ENCODE peak calls at places on chromosome 10, in nine cellular contexts. A is neuronal stem cell, T is fibroblast of lung, J is ovary, S is stomach, M is aorta, F is hepatocyte, L is pancreas, W is foreskin keratinocyte. H is an unnamed sample. For H3K27me3, the result is how much of the 10 kb centered on the place peaks cover.

GRCh38 chr10:93064874-93065660 is 4.5 kb downstream of the CYP26C1 start:
- DNase-seq in M (no peak), A (no peak), W (no peak), S (no peak), F (no peak), T (no peak), J (no peak), L (no peak), H (no peak)

GRCh38 chr10:92689663-92690210 is at the start of gene HHEX:
- DNase-seq in M (peak), A (peak), S (peak), J (no peak), T (peak), W (no peak), L (peak), F (peak), H (peak)

GRCh38 chr10:3119796-3120459 is 52.6 kb downstream of the PFKP start:
- DNase-seq in M (peak), T (peak), A (no peak), S (no peak), F (no peak), L (no peak), W (no peak), J (no peak), H (peak)

GRCh38 chr10:103448751-103449150 is 3.4 kb downstream of the CALHM2 start:
- DNase-seq in L (no peak), F (no peak), M (peak), W (peak), J (no peak), A (no peak), S (no peak), T (peak), H (peak)

GRCh38 chr10:107626862-107627261 is 462.4 kb upstream of the SORCS1 start:
- DNase-seq in T (no peak), L (no peak), S (no peak), W (no peak), A (no peak), M (no peak), F (no peak), J (no peak), H (no peak)

GRCh38 chr10:7071421-7071820 is 339.4 kb downstream of the SFMBT2 start:
- DNase-seq in M (no peak), S (no peak), A (no peak), L (no peak), T (no peak), F (no peak), J (no peak), W (no peak), H (no peak)

GRCh38 chr10:102379383-102379782 is 16.1 kb upstream of the NFKB2 start:
- DNase-seq in W (no peak), S (no peak), L (no peak), J (no peak), T (no peak), F (no peak), A (no peak), M (no peak), H (no peak)

GRCh38 chr10:23172846-23173548 is 19.1 kb upstream of the PTF1A start:
- DNase-seq in S (no peak), T (no peak), L (peak), F (no peak), A (no peak), J (no peak), W (no peak), M (no peak), H (no peak)

GRCh38 chr10:114577133-114577532 is 80.9 kb downstream of the ABLIM1 start:
- DNase-seq in J (no peak), W (peak), L (no peak), M (no peak), T (peak), A (no peak), F (no peak), S (no peak), H (peak)

GRCh38 chr10:104580774-104581675 is 60.1 kb upstream of the SORCS3 start:
- DNase-seq in J (peak), M (peak), S (peak), T (peak), A (peak), W (peak), L (peak), F (peak), H (peak)

GRCh38 chr10:88991161-88991899 is 732 bp downstream of the FAS start:
- DNase-seq in F (peak), A (peak), J (peak), S (peak), W (peak), L (peak), M (peak), T (peak), H (peak)

GRCh38 chr10:23001901-23002516 is 74.2 kb downstream of the ARMC3 start:
- DNase-seq in A (no peak), J (no peak), W (no peak), F (no peak), S (no peak), L (no peak), T (no peak), M (no peak), H (no peak)

GRCh38 chr10:72015868-72016267 is 51.7 kb downstream of the CHST3 start:
- DNase-seq in A (no peak), T (no peak), F (no peak), M (no peak), S (no peak), J (no peak), L (no peak), W (no peak), H (no peak)

GRCh38 chr10:89269822-89270483 is 18.4 kb upstream of the LIPA start:
- DNase-seq in J (no peak), F (peak), L (no peak), W (no peak), M (no peak), S (no peak), T (no peak), A (no peak), H (no peak)

GRCh38 chr10:2625094-2625493 is 442.3 kb upstream of the PFKP start:
- DNase-seq in L (no peak), M (no peak), T (no peak), F (no peak), A (no peak), S (no peak), J (no peak), W (no peak), H (no peak)

GRCh38 chr10:91642831-91643692 is 10.2 kb upstream of the PPP1R3C start:
- DNase-seq in F (no peak), M (no peak), A (no peak), W (peak), L (no peak), T (peak), S (no peak), J (no peak), H (peak)

GRCh38 chr10:99676435-99676834 is 17.1 kb downstream of the ENTPD7 start:
- DNase-seq in S (no peak), T (peak), A (no peak), F (no peak), J (no peak), M (no peak), L (no peak), W (no peak), H (no peak)

GRCh38 chr10:13087601-13087985 is 12.4 kb upstream of the OPTN start:
- DNase-seq in T (no peak), L (no peak), J (no peak), M (no peak), W (no peak), F (no peak), S (no peak), A (no peak), H (no peak)

GRCh38 chr10:118914626-118915025 is 114.9 kb upstream of the NANOS1 start:
- DNase-seq in W (no peak), T (no peak), J (no peak), S (no peak), L (no peak), M (no peak), A (no peak), F (no peak), H (no peak)

GRCh38 chr10:120426306-120426705 is 30.7 kb upstream of the PLPP4 start:
- DNase-seq in L (no peak), W (peak), T (peak), S (no peak), A (no peak), M (no peak), J (no peak), F (no peak), H (peak)

GRCh38 chr10:24551161-24551560 is 172.5 kb downstream of the ARHGAP21 start:
- DNase-seq in M (no peak), J (no peak), T (no peak), L (no peak), W (peak), S (no peak), A (no peak), F (no peak), H (peak)

GRCh38 chr10:64430690-64431323 is 909.6 kb downstream of the REEP3 start:
- DNase-seq in A (peak), S (no peak), M (no peak), W (peak), L (no peak), J (no peak), T (no peak), F (peak), H (peak)

GRCh38 chr10:126433351-126433750 is 45.1 kb upstream of the ADAM12 start:
- DNase-seq in S (no peak), T (peak), J (no peak), M (no peak), A (no peak), L (no peak), F (no peak), W (peak), H (peak)

GRCh38 chr10:57849726-57850357 is 417.9 kb downstream of the IPMK start:
- DNase-seq in T (no peak), L (no peak), A (no peak), F (peak), M (no peak), S (no peak), W (peak), J (no peak), H (peak)

GRCh38 chr10:22341190-22341935 is 3.9 kb upstream of the SPAG6 start:
- DNase-seq in S (no peak), L (no peak), A (peak), M (peak), T (no peak), W (no peak), F (peak), J (peak), H (no peak)

GRCh38 chr10:118940386-118940785 is 89.1 kb upstream of the NANOS1 start:
- DNase-seq in W (peak), L (no peak), F (no peak), M (no peak), S (no peak), T (peak), A (no peak), J (no peak), H (no peak)

GRCh38 chr10:131260452-131261211 is 50.9 kb downstream of the TCERG1L start:
- DNase-seq in A (no peak), F (no peak), W (no peak), M (no peak), T (no peak), J (no peak), L (no peak), S (no peak), H (no peak)

GRCh38 chr10:28970231-28970630 is 292.9 kb downstream of the BAMBI start:
- DNase-seq in M (no peak), A (no peak), W (peak), L (no peak), T (peak), S (no peak), J (no peak), F (no peak), H (no peak)

GRCh38 chr10:78025685-78026364 is 3.5 kb downstream of the POLR3A start:
- DNase-seq in A (no peak), W (peak), L (no peak), F (no peak), J (no peak), S (no peak), T (peak), M (no peak), H (peak)

GRCh38 chr10:13784067-13784466 is 197.3 kb downstream of the PRPF18 start:
- DNase-seq in F (peak), S (no peak), A (no peak), W (no peak), T (peak), J (no peak), L (no peak), M (no peak), H (peak)

GRCh38 chr10:6473901-6474370 is 106.1 kb downstream of the PRKCQ start:
- DNase-seq in A (no peak), L (no peak), W (no peak), F (no peak), T (no peak), S (no peak), M (no peak), J (no peak), H (no peak)

GRCh38 chr10:69648461-69648860 is 18.4 kb downstream of the FAM241B start:
- DNase-seq in F (no peak), M (no peak), T (no peak), L (peak), J (no peak), A (no peak), W (no peak), S (no peak), H (no peak)

GRCh38 chr10:30002438-30003266 is 56.7 kb downstream of the JCAD start:
- DNase-seq in W (peak), J (peak), T (peak), M (peak), L (peak), S (peak), A (peak), F (peak), H (peak)

GRCh38 chr10:11782793-11783557 is 40.2 kb upstream of the PROSER2 start:
- DNase-seq in S (no peak), W (peak), M (no peak), J (no peak), T (peak), A (peak), L (no peak), F (peak), H (peak)

GRCh38 chr10:2619472-2619871 is 447.9 kb upstream of the PFKP start:
- DNase-seq in F (peak), M (no peak), L (no peak), W (no peak), J (no peak), A (no peak), S (no peak), T (no peak), H (peak)

GRCh38 chr10:69382382-69383117 is 34.2 kb downstream of the TACR2 start:
- DNase-seq in S (no peak), J (no peak), F (no peak), W (peak), L (no peak), A (no peak), M (no peak), T (peak), H (peak)

GRCh38 chr10:79400567-79401004 is 44.8 kb downstream of the ZCCHC24 start:
- DNase-seq in W (peak), S (peak), M (no peak), F (peak), A (no peak), T (no peak), L (peak), J (peak), H (peak)

GRCh38 chr10:79286318-79286951 is 60.8 kb upstream of the PPIF start:
- DNase-seq in L (peak), A (no peak), W (peak), F (no peak), T (peak), J (peak), M (peak), S (peak), H (no peak)

GRCh38 chr10:110646417-110647135 is 2.4 kb downstream of the RBM20 start:
- DNase-seq in W (no peak), L (no peak), F (no peak), S (no peak), A (no peak), M (no peak), T (no peak), J (no peak), H (peak)

GRCh38 chr10:110643670-110644597 is at the start of gene RBM20:
- DNase-seq in T (peak), J (no peak), M (peak), A (peak), L (peak), W (no peak), F (peak), S (no peak), H (peak)

GRCh38 chr10:110647136-110647430 is 2.9 kb downstream of the RBM20 start:
- DNase-seq in F (no peak), S (no peak), J (no peak), T (no peak), W (no peak), L (no peak), M (no peak), A (no peak), H (peak)

GRCh38 chr10:110642980-110643655 is 1.0 kb upstream of the RBM20 start:
- DNase-seq in L (no peak), F (peak), W (no peak), S (no peak), A (peak), T (peak), M (no peak), J (no peak), H (no peak)

GRCh38 chr10:110644598-110645462 is 694 bp downstream of the RBM20 start:
- DNase-seq in A (no peak), T (no peak), J (no peak), S (no peak), M (no peak), F (no peak), L (no peak), W (no peak), H (no peak)
- H3K27me3 ChIP-seq in A (under half), T (under half), J (under half), S (half or more), M (under half), F (half or more), L (under half), W (half or more), H (under half)

GRCh38 chr10:59891349-59891748 is 15.0 kb downstream of the CCDC6 start:
- DNase-seq in J (no peak), T (no peak), A (no peak), F (no peak), W (no peak), L (no peak), S (no peak), M (no peak), H (no peak)

GRCh38 chr10:59894114-59894513 is 12.2 kb downstream of the CCDC6 start:
- DNase-seq in L (peak), M (peak), F (no peak), A (no peak), T (peak), S (peak), W (peak), J (peak), H (peak)

GRCh38 chr10:59895629-59896116 is 10.7 kb downstream of the CCDC6 start:
- DNase-seq in F (peak), J (peak), L (no peak), A (no peak), M (no peak), W (no peak), T (peak), S (peak), H (no peak)

GRCh38 chr10:59892697-59893096 is 13.7 kb downstream of the CCDC6 start:
- DNase-seq in T (no peak), M (peak), F (no peak), J (no peak), S (no peak), L (no peak), W (no peak), A (no peak), H (no peak)

GRCh38 chr10:59891919-59892318 is 14.4 kb downstream of the CCDC6 start:
- DNase-seq in F (no peak), T (no peak), W (no peak), J (no peak), M (no peak), S (no peak), L (no peak), A (no peak), H (no peak)
- H3K27ac ChIP-seq in F (no peak), T (no peak), W (no peak), J (no peak), M (no peak), S (no peak), L (no peak), A (no peak), H (no peak)

GRCh38 chr10:75450062-75450429 is 18.6 kb downstream of the LRMDA start:
- DNase-seq in L (no peak), A (no peak), T (no peak), J (no peak), F (no peak), S (no peak), M (no peak), W (no peak), H (no peak)

GRCh38 chr10:75451927-75452326 is 20.5 kb downstream of the LRMDA start:
- DNase-seq in S (no peak), T (no peak), W (no peak), L (no peak), A (no peak), J (no peak), F (no peak), M (no peak), H (no peak)

GRCh38 chr10:75449320-75450061 is 18.1 kb downstream of the LRMDA start:
- DNase-seq in T (no peak), J (no peak), M (no peak), L (no peak), F (no peak), W (no peak), S (no peak), A (no peak), H (no peak)

GRCh38 chr10:75452997-75453396 is 21.6 kb downstream of the LRMDA start:
- DNase-seq in T (no peak), F (no peak), M (no peak), W (no peak), A (no peak), S (no peak), L (no peak), J (no peak), H (peak)

GRCh38 chr10:75450654-75451419 is 19.4 kb downstream of the LRMDA start:
- DNase-seq in S (no peak), M (no peak), F (no peak), T (no peak), A (no peak), W (no peak), J (no peak), L (no peak), H (no peak)
- H3K27me3 ChIP-seq in S (under half), M (under half), F (under half), T (under half), A (under half), W (under half), J (under half), L (under half), H (under half)

DNA sequence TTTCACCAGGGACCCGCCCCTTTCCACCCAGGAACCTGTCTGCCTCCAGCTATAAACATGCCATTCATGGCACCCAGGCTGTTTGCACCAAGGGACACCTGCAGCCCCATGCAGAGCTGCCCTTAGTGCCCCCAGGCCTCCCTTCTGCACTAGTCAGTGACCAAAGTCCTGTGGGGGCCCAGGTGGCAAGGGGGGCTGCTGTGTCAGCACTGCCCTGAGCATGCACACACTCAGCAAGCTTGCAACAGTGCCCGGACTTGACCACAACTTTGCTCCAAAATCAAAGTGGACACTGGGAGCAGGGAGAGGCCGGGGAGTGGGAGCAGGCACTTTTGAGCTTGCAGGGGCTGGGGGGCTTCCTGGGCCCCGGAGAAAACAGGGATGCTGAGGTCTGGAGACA is 192.9 kb upstream of the MBL2 start:
- DNase-seq in M (no peak), A (no peak), T (no peak), S (no peak), F (no peak), L (no peak), W (no peak), J (no peak), H (no peak)
- H3K27ac ChIP-seq in M (no peak), A (no peak), T (no peak), S (no peak), F (no peak), L (no peak), W (no peak), J (no peak), H (no peak)

GRCh38 chr10:101208543-101208942 is 20.7 kb downstream of the LBX1 start:
- DNase-seq in J (no peak), S (no peak), M (no peak), L (no peak), A (no peak), T (no peak), W (no peak), F (no peak), H (no peak)
- H3K27me3 ChIP-seq in J (under half), S (half or more), M (under half), L (under half), A (under half), T (under half), W (half or more), F (half or more), H (under half)

H was measured in PC-3.